ENCODE peak calls at places on chromosomes 7 and 10, in six cellular contexts. P is ovary, U is BE2C, H is lung, X is sigmoid colon, L is transverse colon. J is an unnamed sample.

GRCh38 chr7:80675090-80675489 is 36.6 kb downstream of the CD36 start:
- DNase-seq in P (no peak), L (no peak), H (no peak), X (no peak), U (no peak), J (peak)

GRCh38 chr7:43522406-43523156 is 60.3 kb upstream of the STK17A start:
- DNase-seq in H (no peak), P (no peak), L (no peak), U (no peak), X (no peak), J (peak)

GRCh38 chr7:28356619-28357018 is 55.7 kb upstream of the CREB5 start:
- DNase-seq in X (no peak), U (peak), P (no peak), L (no peak), H (no peak), J (no peak)

GRCh38 chr7:155257482-155258232 is 40.0 kb upstream of the INSIG1 start:
- DNase-seq in H (peak), U (peak), P (peak), L (peak), X (peak), J (peak)

GRCh38 chr10:100334762-100335161 is 4.7 kb upstream of the PKD2L1 start:
- DNase-seq in H (peak), P (no peak), U (no peak), L (no peak), X (no peak), J (no peak)

GRCh38 chr7:135510603-135511183 is 791 bp upstream of the CNOT4 start:
- DNase-seq in X (no peak), U (no peak), H (no peak), P (no peak), L (no peak), J (peak)

GRCh38 chr7:50341709-50342108 is 37.2 kb downstream of the IKZF1 start:
- DNase-seq in X (no peak), L (no peak), H (no peak), P (no peak), U (no peak), J (no peak)

GRCh38 chr7:50851451-50851850 is 68.8 kb upstream of the GRB10 start:
- DNase-seq in L (no peak), P (no peak), X (no peak), U (no peak), H (no peak), J (peak)

GRCh38 chr10:126867567-126868365 is 37.5 kb upstream of the DOCK1 start:
- DNase-seq in L (no peak), X (no peak), H (no peak), U (no peak), P (no peak), J (no peak)

GRCh38 chr7:121006731-121007315 is 18.3 kb downstream of the CPED1 start:
- DNase-seq in X (no peak), L (no peak), U (no peak), P (no peak), H (no peak), J (no peak)

GRCh38 chr10:78936412-78937342 is 132.1 kb upstream of the ZMIZ1 start:
- DNase-seq in X (no peak), U (no peak), P (no peak), H (no peak), L (no peak), J (no peak)

GRCh38 chr7:134113655-134114054 is 13.5 kb upstream of the LRGUK start:
- DNase-seq in H (no peak), L (no peak), U (no peak), X (no peak), P (no peak), J (no peak)

DNA sequence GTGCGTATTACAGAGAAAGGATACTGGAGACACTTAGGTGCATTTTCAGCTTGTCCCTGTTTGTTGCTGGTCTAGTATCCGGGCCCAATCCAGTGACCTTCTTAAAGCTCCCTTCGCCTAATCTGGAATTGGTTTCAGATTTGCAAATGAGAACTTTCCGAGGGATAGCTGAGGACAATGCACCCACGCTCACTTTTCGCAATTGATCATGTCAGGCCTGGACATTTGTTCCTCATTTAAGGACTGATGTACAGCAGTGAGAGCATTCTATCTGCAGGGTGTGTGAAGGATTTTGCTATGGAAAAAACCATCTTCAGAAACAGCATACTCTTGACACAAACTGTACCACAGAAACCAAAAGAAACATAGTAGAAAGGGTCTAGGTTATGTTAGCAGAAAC is 331.3 kb downstream of the CALN1 start:
- DNase-seq in X (no peak), L (no peak), U (no peak), H (no peak), P (no peak), J (no peak)
- TF ChIP-seq CTCF in X (no peak), L (no peak), U (no peak), H (no peak), P (no peak), J (no peak)

GRCh38 chr7:41835977-41836530 is 133.2 kb upstream of the INHBA start:
- DNase-seq in L (no peak), H (no peak), X (no peak), U (no peak), P (no peak), J (no peak)

GRCh38 chr7:41832936-41833335 is 130.0 kb upstream of the INHBA start:
- DNase-seq in P (no peak), U (no peak), L (no peak), X (no peak), H (no peak), J (no peak)

GRCh38 chr7:41830271-41830670 is 127.4 kb upstream of the INHBA start:
- DNase-seq in X (no peak), U (no peak), P (no peak), L (no peak), H (no peak), J (no peak)

DNA sequence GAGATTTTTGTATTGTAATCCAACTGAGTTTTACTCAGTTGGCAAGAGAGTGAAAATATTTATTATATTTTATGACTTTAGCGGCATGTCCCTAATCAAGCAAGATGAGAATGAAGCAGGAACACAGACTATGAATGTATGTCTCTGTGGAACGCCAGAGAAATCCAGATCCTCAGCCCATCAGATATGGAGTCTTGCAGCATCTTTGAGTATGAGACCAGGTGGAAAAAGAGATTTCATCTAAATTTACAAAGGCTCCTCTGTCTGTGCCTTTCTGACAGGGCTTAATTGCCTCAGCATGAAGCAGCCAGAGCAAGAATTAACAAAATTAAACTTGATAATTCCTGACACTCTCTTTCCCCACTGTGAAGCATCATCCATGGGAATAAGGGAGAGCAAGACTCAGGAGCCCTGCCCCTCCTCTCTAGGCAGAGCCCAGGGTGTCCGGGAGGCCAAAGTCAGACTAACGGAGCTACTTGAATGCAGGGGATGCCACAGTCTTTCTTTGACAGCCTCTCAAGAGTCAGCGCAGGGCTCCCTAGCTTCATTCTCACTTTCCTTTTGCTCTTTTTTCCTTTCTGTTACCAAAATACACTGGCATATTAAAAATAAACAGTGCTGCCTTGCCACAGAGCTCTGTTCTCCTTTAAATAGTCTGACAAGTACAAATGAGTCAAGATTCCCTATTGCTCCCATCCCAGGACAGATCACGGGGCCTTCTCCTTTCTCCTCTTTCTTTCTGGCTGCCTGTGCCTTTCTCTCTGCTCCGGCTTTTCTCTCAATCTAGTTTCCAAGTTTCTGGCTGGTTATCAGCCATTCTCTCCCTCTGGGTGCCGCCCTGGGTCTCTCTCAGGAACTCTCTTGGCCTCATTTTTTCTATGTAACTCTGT is 132.2 kb upstream of the INHBA start:
- DNase-seq in U (no peak), X (no peak), P (peak), L (no peak), H (no peak), J (no peak)
- H3K4me3 ChIP-seq in U (no peak), X (no peak), P (no peak), L (no peak), H (no peak), J (no peak)

DNA sequence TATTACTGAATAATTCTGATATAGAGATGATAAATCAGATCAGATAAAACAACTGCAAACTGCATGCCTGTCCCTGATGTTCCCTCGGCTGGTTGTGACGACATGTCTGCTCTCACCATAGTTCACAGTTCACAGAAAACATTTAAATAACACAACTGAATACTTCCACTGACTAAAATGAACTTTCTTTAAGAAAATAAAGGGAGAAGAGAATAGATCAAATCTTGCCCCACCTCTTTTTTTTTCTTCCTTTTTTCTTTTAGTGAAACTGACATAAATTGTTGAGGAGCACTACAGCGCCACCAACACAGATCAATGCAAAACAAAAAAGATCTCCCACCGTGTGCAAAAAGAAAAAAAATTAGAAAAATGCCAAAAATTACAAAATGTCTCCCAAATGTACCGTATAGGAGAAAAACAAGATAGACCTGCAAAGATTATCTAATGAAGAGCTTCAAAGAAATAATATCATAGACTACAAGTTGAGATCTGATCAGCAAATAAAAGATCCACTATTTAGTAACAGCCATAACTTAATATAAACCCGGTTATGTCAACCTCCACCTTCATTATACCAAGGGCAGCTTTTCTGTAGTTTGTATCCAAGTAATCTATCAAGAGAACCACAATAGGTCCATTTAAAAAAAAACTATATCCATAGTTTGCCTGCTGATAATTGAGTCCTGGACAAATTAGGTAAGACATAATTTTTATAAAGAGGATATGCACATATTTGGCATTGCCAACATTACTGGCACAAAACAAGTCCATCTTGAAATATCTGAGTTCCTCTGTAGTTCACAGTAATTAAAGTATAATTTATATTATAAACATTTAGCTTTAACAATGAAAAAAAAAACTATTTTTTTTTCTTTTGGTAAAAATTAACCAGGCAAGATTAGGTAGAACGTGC is 30.8 kb upstream of the EPC1 start:
- DNase-seq in X (no peak), U (no peak), L (peak), P (no peak), H (no peak), J (peak)
- TF ChIP-seq CTCF in X (no peak), U (peak), L (peak), P (no peak), H (no peak), J (peak)

GRCh38 chr10:108454224-108454623 is 1289.7 kb upstream of the SORCS1 start:
- DNase-seq in X (no peak), U (no peak), P (no peak), L (no peak), H (no peak), J (no peak)
- H3K4me3 ChIP-seq in X (no peak), U (no peak), P (no peak), L (no peak), H (no peak), J (no peak)

DNA sequence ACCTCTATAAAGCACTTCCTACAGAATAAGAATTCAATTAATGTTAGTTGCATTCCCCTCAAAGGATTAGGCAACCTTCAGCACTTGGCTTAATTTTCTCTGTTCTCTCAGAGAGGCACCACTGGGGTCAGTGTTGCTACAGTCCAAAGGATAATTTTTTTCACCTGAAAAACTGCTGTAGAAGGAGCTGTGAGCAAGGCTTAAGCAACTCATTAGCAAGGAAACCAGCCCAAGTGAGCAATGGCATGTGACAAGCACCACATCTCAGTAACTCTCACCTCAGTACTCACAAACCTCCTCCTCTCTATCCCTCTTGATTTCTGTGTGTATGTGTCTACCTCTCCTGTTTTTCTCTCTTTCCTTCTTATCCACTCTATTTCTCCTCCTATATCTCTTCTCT is 55.9 kb downstream of the DGKI start:
- DNase-seq in H (no peak), X (no peak), L (no peak), U (no peak), P (no peak), J (peak)
- TF ChIP-seq CTCF in H (no peak), X (no peak), L (no peak), U (no peak), P (no peak), J (no peak)

GRCh38 chr7:128912281-128912680 is 1.8 kb upstream of the KCP start:
- DNase-seq in P (no peak), L (no peak), U (no peak), X (peak), H (no peak), J (no peak)

GRCh38 chr7:128913856-128914565 is 3.5 kb upstream of the KCP start:
- DNase-seq in H (no peak), X (peak), L (no peak), P (no peak), U (no peak), J (no peak)

GRCh38 chr7:128909605-128910568 is 622 bp downstream of the KCP start:
- DNase-seq in L (no peak), H (no peak), U (peak), P (no peak), X (peak), J (peak)

GRCh38 chr7:128910569-128910945 is at the start of gene KCP:
- DNase-seq in H (no peak), L (no peak), U (no peak), P (no peak), X (peak), J (no peak)

GRCh38 chr7:128911441-128912031 is 1.0 kb upstream of the KCP start:
- DNase-seq in X (peak), L (peak), H (no peak), P (no peak), U (peak), J (no peak)
- H3K4me3 ChIP-seq in X (no peak), L (no peak), H (no peak), P (no peak), U (no peak), J (no peak)